ENCODE peak calls at places on chromosome 15, in five cellular contexts. One of them, this sample, is unnamed.

GRCh38 chr15:39028069-39028468 is 463.5 kb upstream of the RASGRP1 start:
- DNase-seq in stimulated activated CD8-positive, alpha-beta memory T cell treated with anti-CD3 and anti-CD28 coated beads, Interleukin-7, amount 100 ng/mL, for 4 hours: no peak
- DNase-seq in NCI-H1436: no peak
- DNase-seq in NCI-H187: no peak
- DNase-seq in lung microvascular endothelial cell: no peak
- DNase-seq in this sample: no peak

GRCh38 chr15:101198820-101199219 is 53.0 kb downstream of the CHSY1 start:
- DNase-seq in NCI-H1436: no peak
- DNase-seq in NCI-H187: no peak
- DNase-seq in lung microvascular endothelial cell: no peak
- DNase-seq in stimulated activated CD8-positive, alpha-beta memory T cell treated with anti-CD3 and anti-CD28 coated beads, Interleukin-7, amount 100 ng/mL, for 4 hours: no peak
- DNase-seq in this sample: no peak

GRCh38 chr15:43509923-43510229 is 7.5 kb upstream of the MAP1A start:
- DNase-seq in NCI-H1436: no peak
- DNase-seq in lung microvascular endothelial cell: no peak
- DNase-seq in stimulated activated CD8-positive, alpha-beta memory T cell treated with anti-CD3 and anti-CD28 coated beads, Interleukin-7, amount 100 ng/mL, for 4 hours: no peak
- DNase-seq in NCI-H187: no peak
- DNase-seq in this sample: no peak

GRCh38 chr15:87207945-87208580 is 1048.5 kb downstream of the NTRK3 start:
- DNase-seq in stimulated activated CD8-positive, alpha-beta memory T cell treated with anti-CD3 and anti-CD28 coated beads, Interleukin-7, amount 100 ng/mL, for 4 hours: no peak
- DNase-seq in lung microvascular endothelial cell: no peak
- DNase-seq in NCI-H1436: no peak
- DNase-seq in NCI-H187: no peak
- DNase-seq in this sample: no peak

GRCh38 chr15:48579945-48580671 is 65.4 kb downstream of the FBN1 start:
- DNase-seq in NCI-H187: no peak
- DNase-seq in NCI-H1436: no peak
- DNase-seq in lung microvascular endothelial cell: no peak
- DNase-seq in stimulated activated CD8-positive, alpha-beta memory T cell treated with anti-CD3 and anti-CD28 coated beads, Interleukin-7, amount 100 ng/mL, for 4 hours: no peak
- DNase-seq in this sample: no peak

GRCh38 chr15:22889146-22889818 is 50.8 kb downstream of the NIPA2 start:
- DNase-seq in NCI-H187: no peak
- DNase-seq in lung microvascular endothelial cell: no peak
- DNase-seq in NCI-H1436: no peak
- DNase-seq in stimulated activated CD8-positive, alpha-beta memory T cell treated with anti-CD3 and anti-CD28 coated beads, Interleukin-7, amount 100 ng/mL, for 4 hours: no peak
- DNase-seq in this sample: no peak

GRCh38 chr15:75745305-75745704 is 32.7 kb upstream of the CSPG4 start:
- DNase-seq in NCI-H187: no peak
- DNase-seq in lung microvascular endothelial cell: no peak
- DNase-seq in stimulated activated CD8-positive, alpha-beta memory T cell treated with anti-CD3 and anti-CD28 coated beads, Interleukin-7, amount 100 ng/mL, for 4 hours: no peak
- DNase-seq in NCI-H1436: no peak
- DNase-seq in this sample: no peak

GRCh38 chr15:90869601-90870353 is 1.4 kb downstream of the FURIN start:
- DNase-seq in stimulated activated CD8-positive, alpha-beta memory T cell treated with anti-CD3 and anti-CD28 coated beads, Interleukin-7, amount 100 ng/mL, for 4 hours: no peak
- DNase-seq in lung microvascular endothelial cell: peak
- DNase-seq in NCI-H1436: peak
- DNase-seq in NCI-H187: peak
- DNase-seq in this sample: no peak

GRCh38 chr15:99958426-99959097 is 225.3 kb upstream of the LYSMD4 start:
- DNase-seq in stimulated activated CD8-positive, alpha-beta memory T cell treated with anti-CD3 and anti-CD28 coated beads, Interleukin-7, amount 100 ng/mL, for 4 hours: no peak
- DNase-seq in lung microvascular endothelial cell: no peak
- DNase-seq in NCI-H1436: no peak
- DNase-seq in NCI-H187: no peak
- DNase-seq in this sample: no peak

GRCh38 chr15:89808160-89808870 is 6.3 kb downstream of the ANPEP start:
- DNase-seq in NCI-H187: no peak
- DNase-seq in lung microvascular endothelial cell: no peak
- DNase-seq in NCI-H1436: no peak
- DNase-seq in stimulated activated CD8-positive, alpha-beta memory T cell treated with anti-CD3 and anti-CD28 coated beads, Interleukin-7, amount 100 ng/mL, for 4 hours: no peak
- DNase-seq in this sample: no peak

GRCh38 chr15:70248116-70249025 is 150.7 kb upstream of the TLE3 start:
- DNase-seq in stimulated activated CD8-positive, alpha-beta memory T cell treated with anti-CD3 and anti-CD28 coated beads, Interleukin-7, amount 100 ng/mL, for 4 hours: no peak
- DNase-seq in lung microvascular endothelial cell: no peak
- DNase-seq in NCI-H187: peak
- DNase-seq in NCI-H1436: peak
- DNase-seq in this sample: no peak

GRCh38 chr15:77457619-77458265 is 37.1 kb downstream of the HMG20A start:
- DNase-seq in lung microvascular endothelial cell: peak
- DNase-seq in NCI-H187: no peak
- DNase-seq in NCI-H1436: no peak
- DNase-seq in stimulated activated CD8-positive, alpha-beta memory T cell treated with anti-CD3 and anti-CD28 coated beads, Interleukin-7, amount 100 ng/mL, for 4 hours: no peak
- DNase-seq in this sample: no peak

GRCh38 chr15:48719668-48720067 is 74.2 kb upstream of the FBN1 start:
- DNase-seq in NCI-H1436: no peak
- DNase-seq in stimulated activated CD8-positive, alpha-beta memory T cell treated with anti-CD3 and anti-CD28 coated beads, Interleukin-7, amount 100 ng/mL, for 4 hours: no peak
- DNase-seq in NCI-H187: no peak
- DNase-seq in lung microvascular endothelial cell: no peak
- DNase-seq in this sample: no peak

GRCh38 chr15:101807345-101807945 is 4.1 kb downstream of the OR4F6 start:
- DNase-seq in NCI-H187: no peak
- DNase-seq in stimulated activated CD8-positive, alpha-beta memory T cell treated with anti-CD3 and anti-CD28 coated beads, Interleukin-7, amount 100 ng/mL, for 4 hours: no peak
- DNase-seq in NCI-H1436: no peak
- DNase-seq in lung microvascular endothelial cell: no peak
- DNase-seq in this sample: no peak

GRCh38 chr15:35934383-35935049 is 388.6 kb upstream of the DPH6 start:
- DNase-seq in NCI-H1436: no peak
- DNase-seq in lung microvascular endothelial cell: no peak
- DNase-seq in NCI-H187: no peak
- DNase-seq in stimulated activated CD8-positive, alpha-beta memory T cell treated with anti-CD3 and anti-CD28 coated beads, Interleukin-7, amount 100 ng/mL, for 4 hours: no peak
- DNase-seq in this sample: no peak

GRCh38 chr15:68639926-68640600 is 61.3 kb downstream of the CORO2B start:
- DNase-seq in lung microvascular endothelial cell: no peak
- DNase-seq in NCI-H1436: no peak
- DNase-seq in NCI-H187: no peak
- DNase-seq in stimulated activated CD8-positive, alpha-beta memory T cell treated with anti-CD3 and anti-CD28 coated beads, Interleukin-7, amount 100 ng/mL, for 4 hours: no peak
- DNase-seq in this sample: no peak

GRCh38 chr15:89291934-89292438 is 42.6 kb downstream of the POLG start:
- DNase-seq in NCI-H1436: no peak
- DNase-seq in NCI-H187: no peak
- DNase-seq in stimulated activated CD8-positive, alpha-beta memory T cell treated with anti-CD3 and anti-CD28 coated beads, Interleukin-7, amount 100 ng/mL, for 4 hours: no peak
- DNase-seq in lung microvascular endothelial cell: no peak
- DNase-seq in this sample: no peak

GRCh38 chr15:98554272-98555172 is 93.8 kb upstream of the IGF1R start:
- DNase-seq in stimulated activated CD8-positive, alpha-beta memory T cell treated with anti-CD3 and anti-CD28 coated beads, Interleukin-7, amount 100 ng/mL, for 4 hours: no peak
- DNase-seq in NCI-H1436: no peak
- DNase-seq in NCI-H187: no peak
- DNase-seq in lung microvascular endothelial cell: no peak
- DNase-seq in this sample: no peak

GRCh38 chr15:39919740-39920509 is at the start of gene GPR176:
- DNase-seq in NCI-H187: peak
- DNase-seq in stimulated activated CD8-positive, alpha-beta memory T cell treated with anti-CD3 and anti-CD28 coated beads, Interleukin-7, amount 100 ng/mL, for 4 hours: peak
- DNase-seq in NCI-H1436: no peak
- DNase-seq in lung microvascular endothelial cell: peak
- DNase-seq in this sample: no peak

GRCh38 chr15:59199775-59200465 is 6.7 kb upstream of the LDHAL6B start:
- DNase-seq in stimulated activated CD8-positive, alpha-beta memory T cell treated with anti-CD3 and anti-CD28 coated beads, Interleukin-7, amount 100 ng/mL, for 4 hours: no peak
- DNase-seq in NCI-H187: no peak
- DNase-seq in NCI-H1436: no peak
- DNase-seq in lung microvascular endothelial cell: no peak
- DNase-seq in this sample: no peak

GRCh38 chr15:81296218-81296617 is 27.7 kb downstream of the STARD5 start:
- DNase-seq in stimulated activated CD8-positive, alpha-beta memory T cell treated with anti-CD3 and anti-CD28 coated beads, Interleukin-7, amount 100 ng/mL, for 4 hours: no peak
- DNase-seq in NCI-H187: no peak
- DNase-seq in lung microvascular endothelial cell: no peak
- DNase-seq in NCI-H1436: no peak
- DNase-seq in this sample: no peak

GRCh38 chr15:64461577-64462162 is 1.3 kb downstream of the ZNF609 start:
- DNase-seq in stimulated activated CD8-positive, alpha-beta memory T cell treated with anti-CD3 and anti-CD28 coated beads, Interleukin-7, amount 100 ng/mL, for 4 hours: no peak
- DNase-seq in NCI-H1436: peak
- DNase-seq in lung microvascular endothelial cell: peak
- DNase-seq in NCI-H187: peak
- DNase-seq in this sample: peak

GRCh38 chr15:75198560-75199346 is 2.9 kb upstream of the C15orf39 start:
- DNase-seq in NCI-H187: no peak
- DNase-seq in lung microvascular endothelial cell: peak
- DNase-seq in NCI-H1436: peak
- DNase-seq in stimulated activated CD8-positive, alpha-beta memory T cell treated with anti-CD3 and anti-CD28 coated beads, Interleukin-7, amount 100 ng/mL, for 4 hours: no peak
- DNase-seq in this sample: no peak

GRCh38 chr15:61049003-61049402 is 180.1 kb downstream of the RORA start:
- DNase-seq in NCI-H1436: no peak
- DNase-seq in NCI-H187: no peak
- DNase-seq in lung microvascular endothelial cell: no peak
- DNase-seq in stimulated activated CD8-positive, alpha-beta memory T cell treated with anti-CD3 and anti-CD28 coated beads, Interleukin-7, amount 100 ng/mL, for 4 hours: no peak
- DNase-seq in this sample: no peak

GRCh38 chr15:36161781-36162212 is 417.6 kb upstream of the CDIN1 start:
- DNase-seq in NCI-H187: no peak
- DNase-seq in lung microvascular endothelial cell: no peak
- DNase-seq in NCI-H1436: no peak
- DNase-seq in stimulated activated CD8-positive, alpha-beta memory T cell treated with anti-CD3 and anti-CD28 coated beads, Interleukin-7, amount 100 ng/mL, for 4 hours: no peak
- DNase-seq in this sample: no peak

GRCh38 chr15:60969658-60970057 is 259.4 kb downstream of the RORA start:
- DNase-seq in NCI-H187: no peak
- DNase-seq in stimulated activated CD8-positive, alpha-beta memory T cell treated with anti-CD3 and anti-CD28 coated beads, Interleukin-7, amount 100 ng/mL, for 4 hours: no peak
- DNase-seq in lung microvascular endothelial cell: no peak
- DNase-seq in NCI-H1436: no peak
- DNase-seq in this sample: no peak